ENCODE peak calls at places on chromosome 1, in eight cellular contexts. Z is activated naive CD4-positive, alpha-beta T cell; C is NCI-H82; Y is esophagus muscularis mucosa; Q is cardiac muscle cell; N is mesothelial cell of epicardium; B is activated CD4-positive, alpha-beta T cell treated with anti-CD3 and anti-CD28 coated beads, Interleukin-2, amount 10 ng/mL, durations not matched to agents 7 days and 5 days; K is NCI-H1092 treated with DMSO at 0.1 percent for 48 hours. E is an unnamed sample.

GRCh38 chr1:85628791-85629531 is 48.4 kb downstream of the CCN1 start:
- DNase-seq in N (no peak), Z (no peak), K (peak), Q (no peak), Y (peak), C (no peak), B (no peak), E (peak)

GRCh38 chr1:106978477-106979322 is 77.8 kb upstream of the PRMT6 start:
- DNase-seq in N (no peak), K (no peak), Q (no peak), Z (no peak), C (no peak), B (no peak), Y (no peak), E (no peak)

GRCh38 chr1:205373022-205373421 is 16.3 kb upstream of the KLHDC8A start:
- DNase-seq in C (peak), Z (no peak), K (no peak), N (no peak), B (no peak), Y (peak), Q (no peak), E (no peak)

GRCh38 chr1:67908260-67908936 is 75.1 kb upstream of the GNG12 start:
- DNase-seq in C (no peak), Y (no peak), B (no peak), N (no peak), K (no peak), Z (no peak), Q (no peak), E (no peak)

GRCh38 chr1:216600730-216601426 is 122.4 kb downstream of the ESRRG start:
- DNase-seq in C (no peak), B (no peak), Y (peak), K (peak), Q (peak), Z (no peak), N (peak), E (peak)

GRCh38 chr1:9025474-9025873 is 749 bp downstream of the SLC2A7 start:
- DNase-seq in Q (no peak), C (no peak), Y (no peak), B (no peak), Z (no peak), K (peak), N (no peak), E (no peak)

GRCh38 chr1:224124220-224124619 is 10.3 kb downstream of the FBXO28 start:
- DNase-seq in Z (no peak), Y (no peak), Q (no peak), B (no peak), C (no peak), N (no peak), K (no peak), E (no peak)

GRCh38 chr1:221858758-221859157 is 116.9 kb upstream of the DUSP10 start:
- DNase-seq in Q (no peak), N (no peak), Y (no peak), C (no peak), B (no peak), Z (no peak), K (no peak), E (no peak)

GRCh38 chr1:227335587-227336020 is 17.3 kb upstream of the CDC42BPA start:
- DNase-seq in C (no peak), B (no peak), Y (no peak), Z (no peak), Q (no peak), K (no peak), N (no peak), E (no peak)

GRCh38 chr1:205698921-205699320 is 18.6 kb upstream of the SLC45A3 start:
- DNase-seq in Y (no peak), C (no peak), K (no peak), B (no peak), Z (no peak), N (no peak), Q (no peak), E (no peak)

GRCh38 chr1:27574871-27575831 is 28.8 kb downstream of the AHDC1 start:
- DNase-seq in N (peak), C (peak), Z (no peak), B (no peak), Q (peak), Y (no peak), K (peak), E (peak)

GRCh38 chr1:206493279-206493678 is 14.1 kb upstream of the RASSF5 start:
- DNase-seq in Y (no peak), Q (no peak), C (peak), K (no peak), Z (no peak), B (no peak), N (no peak), E (no peak)

GRCh38 chr1:156616463-156616862 is 2.8 kb upstream of the HAPLN2 start:
- DNase-seq in Q (peak), C (peak), N (peak), B (no peak), Y (no peak), Z (no peak), K (peak), E (no peak)

GRCh38 chr1:159473335-159473734 is 33.8 kb downstream of the OR10J1 start:
- DNase-seq in C (no peak), B (no peak), Y (no peak), Z (no peak), K (no peak), Q (no peak), N (no peak), E (no peak)

GRCh38 chr1:26900815-26901511 is 696 bp upstream of the GPATCH3 start:
- DNase-seq in Q (no peak), N (no peak), K (peak), C (no peak), Y (no peak), Z (no peak), B (no peak), E (no peak)

GRCh38 chr1:203197625-203198024 is 11.1 kb upstream of the CHI3L1 start:
- DNase-seq in B (no peak), Z (no peak), Y (no peak), C (no peak), N (no peak), Q (peak), K (no peak), E (no peak)

GRCh38 chr1:231508941-231509340 is 19.5 kb upstream of the TSNAX start:
- DNase-seq in Z (no peak), B (no peak), N (no peak), Q (no peak), Y (no peak), C (no peak), K (no peak), E (peak)

GRCh38 chr1:3649342-3650247 is at the start of gene WRAP73:
- DNase-seq in C (peak), Y (peak), N (peak), Z (peak), B (peak), K (peak), Q (peak), E (peak)

GRCh38 chr1:232553050-232553754 is 76.7 kb downstream of the SIPA1L2 start:
- DNase-seq in Y (no peak), Z (no peak), K (peak), B (no peak), C (no peak), Q (peak), N (peak), E (no peak)

GRCh38 chr1:54230507-54231339 is 30.8 kb downstream of the MRPL37 start:
- DNase-seq in Z (no peak), N (no peak), K (no peak), B (no peak), Y (no peak), Q (no peak), C (no peak), E (no peak)

GRCh38 chr1:29409616-29410015 is 173.3 kb downstream of the PTPRU start:
- DNase-seq in Q (no peak), B (no peak), N (no peak), C (no peak), K (no peak), Y (no peak), Z (no peak), E (no peak)

GRCh38 chr1:192809286-192810252 is 730 bp downstream of the RGS2 start:
- DNase-seq in Y (no peak), B (peak), K (peak), C (peak), Z (peak), N (no peak), Q (peak), E (peak)

GRCh38 chr1:109476825-109477224 is 6.9 kb upstream of the ATXN7L2 start:
- DNase-seq in C (no peak), B (no peak), N (no peak), Q (no peak), Z (no peak), K (no peak), Y (no peak), E (no peak)

GRCh38 chr1:158933621-158934020 is 2.3 kb downstream of the PYHIN1 start:
- DNase-seq in Y (no peak), C (no peak), K (no peak), Q (no peak), N (no peak), Z (no peak), B (no peak), E (no peak)

GRCh38 chr1:180805316-180805715 is 107.4 kb upstream of the KIAA1614 start:
- DNase-seq in K (no peak), Y (no peak), Q (no peak), B (no peak), N (no peak), Z (no peak), C (no peak), E (no peak)

GRCh38 chr1:113042336-113043143 is 30.5 kb upstream of the LRIG2 start:
- DNase-seq in Q (peak), Z (no peak), C (peak), K (peak), N (peak), B (peak), Y (peak), E (peak)

GRCh38 chr1:193457676-193458075 is 271.3 kb upstream of the B3GALT2 start:
- DNase-seq in Z (no peak), K (no peak), C (no peak), Y (no peak), N (no peak), B (no peak), Q (no peak), E (no peak)

GRCh38 chr1:227948493-227949260 is 945 bp upstream of the WNT9A start:
- DNase-seq in K (no peak), Y (no peak), C (no peak), N (peak), Z (no peak), B (no peak), Q (no peak), E (peak)

GRCh38 chr1:161182214-161182613 is 4.9 kb upstream of the B4GALT3 start:
- DNase-seq in Q (no peak), Z (peak), Y (no peak), K (no peak), C (no peak), B (peak), N (no peak), E (no peak)

GRCh38 chr1:87754036-87754603 is 425.4 kb downstream of the LMO4 start:
- DNase-seq in B (no peak), N (no peak), Z (no peak), C (no peak), K (no peak), Q (no peak), Y (no peak), E (no peak)

E was measured in H7.